ENCODE peak calls at places on chromosomes 1 and 21, in ten cellular contexts. N, D, W, H, T, G, U, Q, K and V are unnamed samples.

GRCh38 chr1:212613440-212614335 is 5.1 kb downstream of the ATF3 start:
- DNase-seq in H (no peak), W (no peak), K (no peak), D (no peak), Q (no peak), T (no peak), N (no peak), G (no peak), U (no peak), V (no peak)

GRCh38 chr1:206660136-206660535 is 24.6 kb upstream of the MAPKAPK2 start:
- DNase-seq in K (peak; percentile 57), H (no peak), W (no peak), Q (no peak), D (no peak), T (no peak), U (no peak), N (no peak), G (no peak), V (no peak)

GRCh38 chr1:214552174-214552608 is 789 bp upstream of the PTPN14 start:
- DNase-seq in Q (no peak), D (peak; percentile 66), G (peak; percentile 97), H (peak; percentile 81), T (peak; percentile 78), W (peak; percentile 78), K (no peak), N (no peak), U (peak; percentile 76), V (no peak)

GRCh38 chr1:11759791-11760190 is 2.2 kb upstream of the C1orf167 start:
- DNase-seq in D (no peak), U (no peak), T (no peak), N (no peak), Q (no peak), H (no peak), K (no peak), G (no peak), W (no peak), V (no peak)

GRCh38 chr21:35475006-35475405 is 425.9 kb upstream of the RUNX1 start:
- DNase-seq in W (no peak), N (no peak), H (no peak), K (no peak), T (no peak), U (no peak), G (no peak), Q (no peak), D (no peak), V (no peak)

GRCh38 chr1:53586765-53587164 is 127.6 kb downstream of the DMRTB1 start:
- DNase-seq in W (no peak), U (no peak), N (no peak), D (no peak), Q (peak; percentile 41), T (no peak), K (no peak), G (no peak), H (no peak), V (no peak)

GRCh38 chr1:45340816-45341215 is 576 bp upstream of the MUTYH start:
- DNase-seq in U (no peak), H (no peak), K (peak; percentile 68), N (no peak), D (no peak), G (peak; percentile 26), Q (no peak), T (no peak), W (peak; percentile 19), V (peak; percentile 74)

GRCh38 chr1:61051455-61052392 is 30.6 kb upstream of the NFIA start:
- DNase-seq in H (peak; percentile 28), N (no peak), T (no peak), G (peak; percentile 78), U (no peak), D (no peak), K (no peak), W (no peak), Q (no peak), V (no peak)

GRCh38 chr1:40784141-40784770 is 669 bp downstream of the KCNQ4 start:
- DNase-seq in W (no peak), H (no peak), T (no peak), G (peak; percentile 65), K (peak; percentile 86), N (no peak), U (no peak), D (no peak), Q (peak; percentile 72), V (no peak)

GRCh38 chr1:156803086-156803851 is 13.4 kb downstream of the SH2D2A start:
- DNase-seq in U (no peak), G (no peak), D (no peak), Q (no peak), T (no peak), H (no peak), W (no peak), K (no peak), N (no peak), V (no peak)

GRCh38 chr21:45405271-45405818 is 380 bp downstream of the COL18A1 start:
- DNase-seq in U (no peak), Q (peak; percentile 75), K (peak; percentile 95), W (no peak), H (peak; percentile 43), N (no peak), T (peak; percentile 52), G (no peak), D (no peak), V (no peak)

GRCh38 chr1:27504588-27505419 is 14.8 kb upstream of the WASF2 start:
- DNase-seq in H (peak; percentile 95), U (no peak), Q (peak; percentile 90), N (no peak), T (peak; percentile 56), G (peak; percentile 72), D (peak; percentile 49), W (no peak), K (peak; percentile 69), V (no peak)

GRCh38 chr1:93200714-93201113 is 20.2 kb downstream of the CCDC18 start:
- DNase-seq in G (no peak), H (no peak), K (no peak), N (no peak), U (no peak), T (no peak), W (no peak), D (no peak), Q (no peak), V (no peak)

GRCh38 chr21:34336756-34337391 is 26.9 kb upstream of the KCNE2 start:
- DNase-seq in Q (no peak), D (no peak), T (no peak), K (no peak), W (no peak), H (peak; percentile 79), U (no peak), G (no peak), N (no peak), V (no peak)

GRCh38 chr1:1356166-1356795 is 2.1 kb downstream of the MXRA8 start:
- DNase-seq in U (no peak), D (no peak), G (no peak), T (no peak), W (no peak), N (no peak), Q (no peak), H (no peak), K (no peak), V (no peak)

GRCh38 chr1:200290010-200290685 is 119.7 kb downstream of the ZNF281 start:
- DNase-seq in N (no peak), G (peak; percentile 82), T (no peak), K (no peak), H (no peak), Q (no peak), W (peak; percentile 57), D (no peak), U (no peak), V (peak; percentile 53)

GRCh38 chr1:201737350-201738060 is 91.5 kb upstream of the IPO9 start:
- DNase-seq in G (peak; percentile 80), N (no peak), Q (no peak), U (no peak), T (no peak), D (no peak), K (no peak), H (peak; percentile 45), W (no peak), V (no peak)
- H3K4me1 ChIP-seq in G (peaks cover 53% of the 10 kb centered on the region), N (peaks cover 9% of the 10 kb centered on the region), Q (peaks cover 30% of the 10 kb centered on the region), U (no peaks in the 10 kb centered on the region), T (peaks cover 43% of the 10 kb centered on the region), D (no peaks in the 10 kb centered on the region), K (peaks cover 14% of the 10 kb centered on the region), H (peaks cover 22% of the 10 kb centered on the region), W (peaks cover 3% of the 10 kb centered on the region), V (peaks cover 40% of the 10 kb centered on the region)

GRCh38 chr1:3746389-3746783 is 5.9 kb upstream of the CCDC27 start:
- DNase-seq in T (peak; percentile 45), W (no peak), N (no peak), Q (no peak), D (no peak), H (no peak), U (no peak), K (no peak), G (peak; percentile 86), V (no peak)
- H3K27ac ChIP-seq in T (peak overlapping the region; percentile 68), W (peak overlapping the region; percentile 67), N (no peak overlapping the region), Q (peak overlapping the region; percentile 69), D (no peak overlapping the region), H (no peak overlapping the region), U (peak overlapping the region; percentile 64), K (peak overlapping the region; percentile 47), G (no peak overlapping the region), V (no peak overlapping the region)

GRCh38 chr1:2382621-2383361 is 8.6 kb downstream of the MORN1 start:
- DNase-seq in W (peak; percentile 52), Q (peak; percentile 81), H (peak; percentile 39), D (no peak), U (no peak), N (no peak), T (peak; percentile 56), G (peak; percentile 83), K (peak; percentile 63), V (peak; percentile 33)
- TF ChIP-seq CTCF in W (no peak), Q (peak; percentile 15), H (peak; percentile 28), D (peak; percentile 28), U (peak; percentile 60), N (peak; percentile 20), T (peak; percentile 38), G (peak; percentile 72), K (peak; percentile 65), V (peak; percentile 53)

GRCh38 chr1:21689531-21690165 is 20.5 kb upstream of the RAP1GAP start:
- DNase-seq in N (no peak), D (no peak), U (no peak), T (no peak), Q (no peak), H (no peak), W (no peak), K (no peak), G (no peak), V (no peak)

GRCh38 chr1:21696931-21697330 is 27.8 kb upstream of the RAP1GAP start:
- DNase-seq in Q (no peak), U (no peak), D (no peak), W (no peak), G (no peak), N (no peak), T (no peak), K (no peak), H (no peak), V (no peak)

GRCh38 chr1:21691739-21692138 is 22.6 kb upstream of the RAP1GAP start:
- DNase-seq in W (no peak), H (no peak), U (no peak), K (no peak), Q (no peak), N (no peak), T (no peak), G (no peak), D (no peak), V (no peak)

DNA sequence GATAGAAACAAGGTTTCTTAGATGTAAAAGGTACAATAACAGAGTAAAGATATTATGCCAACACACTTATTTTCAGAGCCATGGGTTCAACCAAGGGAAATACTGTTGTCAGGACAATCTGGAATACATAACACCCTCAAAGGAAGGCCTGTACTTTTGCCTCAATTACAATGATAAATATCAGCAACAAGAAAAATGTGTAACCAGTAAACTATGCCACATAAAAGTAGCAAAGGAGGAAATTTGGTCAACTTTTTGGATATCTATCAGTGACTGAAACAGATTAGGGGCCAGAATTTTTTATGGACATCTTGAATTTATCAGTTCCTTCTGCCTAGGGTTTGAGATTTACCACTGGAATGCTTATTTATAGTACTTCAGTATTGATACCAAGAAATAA is 24.6 kb upstream of the RAP1GAP start:
- DNase-seq in U (no peak), T (no peak), W (no peak), N (no peak), G (no peak), K (no peak), D (no peak), H (no peak), Q (no peak), V (no peak)
- H3K4me1 ChIP-seq in U (no peaks in the 10 kb centered on the region), T (no peaks in the 10 kb centered on the region), W (no peaks in the 10 kb centered on the region), N (no peaks in the 10 kb centered on the region), G (no peaks in the 10 kb centered on the region), K (peaks cover under 1% of the 10 kb centered on the region), D (no peaks in the 10 kb centered on the region), H (peaks cover 5% of the 10 kb centered on the region), Q (no peaks in the 10 kb centered on the region), V (no peaks in the 10 kb centered on the region)